ENCODE peak calls at places on chromosomes 13 and 19, in five cellular contexts. G, Z, P, J and O are unnamed samples.

GRCh38 chr13:79392882-79393563 is 13.0 kb downstream of the RBM26 start:
- DNase-seq in J (no peak), G (peak; percentile 92), Z (no peak), P (no peak), O (no peak)

GRCh38 chr19:7145494-7145893 is 76.0 kb downstream of the ZNF557 start:
- DNase-seq in P (no peak), J (no peak), G (no peak), Z (no peak), O (no peak)

GRCh38 chr13:52830946-52831345 is 17.5 kb downstream of the PCDH8 start:
- DNase-seq in P (no peak), Z (no peak), J (no peak), G (peak; percentile 52), O (no peak)

GRCh38 chr19:12763100-12763499 is 11.5 kb downstream of the BEST2 start:
- DNase-seq in G (no peak), P (no peak), J (no peak), Z (no peak), O (no peak)

GRCh38 chr19:33266971-33267484 is 35.3 kb downstream of the CEBPA start:
- DNase-seq in G (no peak), J (no peak), P (no peak), Z (no peak), O (no peak)

GRCh38 chr13:51981355-51981754 is 29.9 kb downstream of the ATP7B start:
- DNase-seq in P (no peak), Z (no peak), J (no peak), G (peak; percentile 36), O (no peak)

GRCh38 chr13:99930925-99931324 is 40.6 kb downstream of the ZIC5 start:
- DNase-seq in P (no peak), J (no peak), G (no peak), Z (no peak), O (no peak)

GRCh38 chr19:42279148-42279901 is 10.3 kb downstream of the CIC start:
- DNase-seq in P (no peak), J (no peak), Z (no peak), G (no peak), O (no peak)

GRCh38 chr19:45471866-45472556 is 4.2 kb downstream of the FOSB start:
- DNase-seq in G (no peak), J (no peak), Z (no peak), P (no peak), O (no peak)